ENCODE peak calls at places on chromosome 9, in six cellular contexts. U is GM23338, X is esophagus muscularis mucosa, J is omental fat pad, M is H9, N is chondrocyte. Z is an unnamed sample.

GRCh38 chr9:93813687-93814560 is 141.2 kb downstream of the BARX1 start:
- DNase-seq in N (no peak), J (no peak), M (peak), U (peak), X (peak), Z (no peak)

GRCh38 chr9:132797861-132798659 is 80.0 kb downstream of the AK8 start:
- DNase-seq in M (no peak), X (no peak), U (no peak), N (no peak), J (no peak), Z (peak)

GRCh38 chr9:79129865-79130480 is 441.8 kb upstream of the TLE4 start:
- DNase-seq in M (no peak), U (peak), N (no peak), J (no peak), X (no peak), Z (peak)

GRCh38 chr9:18173923-18174322 is 300.0 kb upstream of the ADAMTSL1 start:
- DNase-seq in N (no peak), M (no peak), U (no peak), J (no peak), X (no peak), Z (no peak)

GRCh38 chr9:133592731-133593409 is 16.3 kb downstream of the FAM163B start:
- DNase-seq in M (no peak), N (no peak), X (no peak), U (no peak), J (no peak), Z (no peak)

GRCh38 chr9:136552117-136552685 is 6.4 kb upstream of the NOTCH1 start:
- DNase-seq in X (no peak), J (no peak), N (no peak), M (no peak), U (peak), Z (peak)

GRCh38 chr9:114861273-114861672 is 55.4 kb upstream of the TNFSF15 start:
- DNase-seq in M (no peak), U (no peak), J (no peak), X (no peak), N (no peak), Z (no peak)

GRCh38 chr9:95570150-95570549 is 53.4 kb upstream of the PTCH1 start:
- DNase-seq in M (no peak), X (no peak), J (no peak), N (no peak), U (peak), Z (peak)

GRCh38 chr9:7338586-7339281 is 460.8 kb downstream of the DMAC1 start:
- DNase-seq in M (no peak), N (no peak), U (no peak), J (no peak), X (no peak), Z (no peak)

GRCh38 chr9:33139421-33140228 is 27.5 kb downstream of the B4GALT1 start:
- DNase-seq in U (no peak), X (no peak), M (no peak), N (no peak), J (no peak), Z (peak)

GRCh38 chr9:136061405-136061804 is 33.7 kb downstream of the NACC2 start:
- DNase-seq in M (no peak), J (no peak), X (no peak), U (no peak), N (no peak), Z (no peak)

GRCh38 chr9:10050016-10050415 is 562.8 kb downstream of the PTPRD start:
- DNase-seq in M (no peak), N (no peak), J (no peak), X (no peak), U (no peak), Z (peak)

GRCh38 chr9:93066978-93067603 is 8.6 kb downstream of the SUSD3 start:
- DNase-seq in X (no peak), J (no peak), N (no peak), U (no peak), M (no peak), Z (no peak)

GRCh38 chr9:82934949-82935348 is 128.0 kb downstream of the RASEF start:
- DNase-seq in U (peak), J (no peak), X (no peak), M (no peak), N (no peak), Z (peak)

GRCh38 chr9:114836769-114837168 is 30.9 kb upstream of the TNFSF15 start:
- DNase-seq in U (no peak), X (peak), J (no peak), N (no peak), M (no peak), Z (no peak)

GRCh38 chr9:37639109-37639748 is 11.5 kb upstream of the FRMPD1 start:
- DNase-seq in J (no peak), M (no peak), X (no peak), U (no peak), N (no peak), Z (peak)

GRCh38 chr9:101878734-101879133 is 140.3 kb upstream of the GRIN3A start:
- DNase-seq in X (no peak), M (no peak), U (no peak), N (no peak), J (no peak), Z (no peak)

GRCh38 chr9:14616188-14616982 is 76.8 kb downstream of the ZDHHC21 start:
- DNase-seq in N (no peak), J (no peak), M (no peak), X (no peak), U (peak), Z (peak)
- TF ChIP-seq CTCF in N (peak), J (no peak), M (peak), X (peak), U (peak), Z (peak)

GRCh38 chr9:124792257-124792975 is 15.5 kb downstream of the OLFML2A start:
- DNase-seq in M (no peak), U (no peak), X (no peak), N (no peak), J (no peak), Z (no peak)
- TF ChIP-seq CTCF in M (no peak), U (no peak), X (no peak), N (no peak), J (no peak), Z (no peak)

GRCh38 chr9:69744688-69745380 is 15.0 kb downstream of the PTAR1 start:
- DNase-seq in U (no peak), J (no peak), M (no peak), N (no peak), X (no peak), Z (no peak)

GRCh38 chr9:69743930-69744329 is 15.9 kb downstream of the PTAR1 start:
- DNase-seq in N (no peak), U (peak), M (no peak), J (no peak), X (no peak), Z (no peak)

GRCh38 chr9:69748304-69748703 is 11.5 kb downstream of the PTAR1 start:
- DNase-seq in M (no peak), U (no peak), J (no peak), N (no peak), X (no peak), Z (no peak)

GRCh38 chr9:69746859-69747560 is 12.8 kb downstream of the PTAR1 start:
- DNase-seq in M (no peak), X (no peak), U (no peak), J (no peak), N (no peak), Z (no peak)

DNA sequence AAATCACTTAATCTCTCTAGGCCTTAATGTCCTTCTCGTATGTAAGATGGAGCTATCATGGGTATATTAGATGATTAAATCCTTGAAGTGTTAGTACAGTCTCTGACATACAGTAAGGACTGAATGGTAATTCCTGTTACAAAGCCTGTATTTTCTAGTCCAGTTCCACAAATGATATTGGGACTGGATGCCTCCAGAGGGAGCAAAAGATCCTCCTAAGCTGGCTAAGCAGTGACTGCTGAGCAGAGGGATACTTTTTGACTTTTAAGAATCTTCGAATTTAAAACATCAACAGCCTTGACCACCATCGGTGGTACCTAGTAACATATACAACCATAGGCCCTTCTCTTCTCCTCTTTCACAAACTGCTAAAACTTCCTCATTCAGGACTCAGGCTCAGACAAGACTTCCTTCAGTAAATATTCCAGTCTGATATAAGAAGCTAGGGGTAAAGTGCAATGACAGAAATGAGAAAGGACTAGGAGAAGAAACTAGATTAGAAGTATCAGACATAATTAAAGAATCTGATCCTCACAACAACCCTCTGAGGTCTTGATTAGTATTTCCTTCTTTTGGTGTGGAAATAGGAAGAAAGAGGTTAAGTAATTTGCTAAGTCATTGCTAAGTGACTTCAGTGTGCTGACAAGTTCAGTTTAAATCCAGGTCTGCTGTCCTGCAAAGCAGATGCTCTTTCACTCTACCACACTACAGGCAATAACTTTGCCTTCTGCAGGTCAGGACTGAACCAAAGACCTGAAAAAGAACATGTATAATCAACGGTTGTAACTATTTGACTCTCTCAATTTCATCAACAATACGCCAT is 13.9 kb downstream of the PTAR1 start:
- DNase-seq in J (no peak), U (peak), N (no peak), M (no peak), X (no peak), Z (peak)
- TF ChIP-seq CTCF in J (no peak), U (peak), N (peak), M (peak), X (no peak), Z (peak)

GRCh38 chr9:129384138-129384886 is 206.3 kb upstream of the IER5L start:
- DNase-seq in M (no peak), N (peak), X (no peak), U (no peak), J (no peak), Z (no peak)

GRCh38 chr9:129382281-129383004 is 204.4 kb upstream of the IER5L start:
- DNase-seq in M (no peak), U (no peak), X (no peak), J (no peak), N (peak), Z (peak)

GRCh38 chr9:129383005-129383414 is 204.9 kb upstream of the IER5L start:
- DNase-seq in N (no peak), M (peak), J (no peak), X (no peak), U (peak), Z (no peak)

GRCh38 chr9:129384887-129385614 is 207.0 kb upstream of the IER5L start:
- DNase-seq in U (no peak), N (peak), M (no peak), X (no peak), J (no peak), Z (no peak)

DNA sequence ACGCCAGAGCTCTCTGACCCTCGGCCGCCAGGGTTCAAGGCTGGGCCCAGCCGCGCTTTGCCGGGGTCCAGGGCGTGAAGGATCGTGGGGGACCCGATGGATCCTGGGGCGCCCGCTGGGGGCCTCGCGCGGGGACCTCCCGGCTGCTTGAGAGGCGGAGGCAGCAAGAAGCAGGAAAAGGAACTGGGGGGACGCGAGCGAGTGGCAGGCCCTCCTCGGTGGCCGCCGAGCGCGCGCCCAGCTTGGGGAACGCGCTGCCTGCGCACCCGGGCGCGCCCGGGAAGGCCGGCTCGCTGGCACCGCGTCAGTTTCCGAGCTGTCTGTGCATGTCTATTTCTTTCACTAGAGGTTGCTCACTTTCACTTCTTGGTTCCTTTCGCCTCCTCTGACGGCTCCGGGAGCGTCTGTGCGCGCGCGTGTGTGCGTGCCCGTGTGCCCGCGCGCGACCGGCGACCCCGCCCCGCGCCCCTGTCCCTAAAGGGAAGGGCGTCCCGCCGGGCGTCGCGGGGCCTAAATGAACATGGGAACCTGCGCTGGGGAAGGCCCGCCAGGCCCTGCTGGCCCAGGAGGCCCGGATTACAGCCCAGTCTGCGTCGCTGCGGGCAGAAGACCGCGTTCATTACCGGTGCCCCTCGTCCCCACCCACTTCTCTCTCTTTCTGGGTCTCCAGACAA is 205.5 kb upstream of the IER5L start:
- DNase-seq in N (peak), M (peak), J (no peak), U (peak), X (no peak), Z (peak)
- TF ChIP-seq CTCF in N (peak), M (no peak), J (no peak), U (no peak), X (no peak), Z (no peak)

DNA sequence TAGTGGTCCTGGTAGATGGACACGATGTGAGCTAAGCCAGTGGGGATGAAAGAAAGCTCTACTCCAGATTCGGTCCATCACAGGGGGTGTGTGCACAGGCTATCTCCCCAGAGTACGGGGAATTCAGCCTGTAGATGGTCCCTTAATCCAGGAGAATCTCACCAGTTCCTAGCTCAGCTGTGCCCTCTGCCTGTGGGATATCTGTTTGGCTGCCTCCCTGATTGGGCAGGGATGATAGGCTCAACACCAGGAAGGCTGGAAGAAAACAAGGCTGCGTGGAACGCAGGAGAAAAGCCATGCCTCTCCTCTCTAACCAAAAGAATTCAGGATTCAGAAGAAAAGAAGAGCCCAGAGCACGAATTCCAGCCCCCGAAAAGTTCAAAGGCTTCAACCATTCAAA is 40.9 kb downstream of the VLDLR start:
- DNase-seq in X (no peak), U (peak), J (no peak), M (peak), N (no peak), Z (no peak)
- TF ChIP-seq CTCF in X (no peak), U (peak), J (no peak), M (peak), N (peak), Z (no peak)

GRCh38 chr9:80605129-80605528 is 1033.4 kb downstream of the TLE4 start:
- DNase-seq in J (no peak), M (no peak), N (no peak), U (peak), X (no peak), Z (peak)
- TF ChIP-seq CTCF in J (no peak), M (peak), N (peak), U (peak), X (peak), Z (peak)

GRCh38 chr9:69805962-69806633 is 14.5 kb upstream of the CFAP95 start:
- DNase-seq in N (no peak), U (no peak), M (no peak), J (no peak), X (no peak), Z (no peak)
- TF ChIP-seq CTCF in N (no peak), U (no peak), M (no peak), J (no peak), X (no peak), Z (no peak)

GRCh38 chr9:123059472-123060220 is 26.2 kb downstream of the GPR21 start:
- DNase-seq in M (no peak), U (no peak), X (no peak), J (no peak), N (no peak), Z (no peak)

GRCh38 chr9:123063172-123063508 is 29.7 kb downstream of the GPR21 start:
- DNase-seq in U (no peak), M (no peak), N (no peak), J (no peak), X (no peak), Z (peak)

GRCh38 chr9:123058834-123059233 is 25.4 kb downstream of the GPR21 start:
- DNase-seq in J (no peak), X (no peak), U (no peak), M (no peak), N (no peak), Z (no peak)

GRCh38 chr9:123062306-123063171 is 29.1 kb downstream of the GPR21 start:
- DNase-seq in M (no peak), N (no peak), J (no peak), X (no peak), U (no peak), Z (no peak)

DNA sequence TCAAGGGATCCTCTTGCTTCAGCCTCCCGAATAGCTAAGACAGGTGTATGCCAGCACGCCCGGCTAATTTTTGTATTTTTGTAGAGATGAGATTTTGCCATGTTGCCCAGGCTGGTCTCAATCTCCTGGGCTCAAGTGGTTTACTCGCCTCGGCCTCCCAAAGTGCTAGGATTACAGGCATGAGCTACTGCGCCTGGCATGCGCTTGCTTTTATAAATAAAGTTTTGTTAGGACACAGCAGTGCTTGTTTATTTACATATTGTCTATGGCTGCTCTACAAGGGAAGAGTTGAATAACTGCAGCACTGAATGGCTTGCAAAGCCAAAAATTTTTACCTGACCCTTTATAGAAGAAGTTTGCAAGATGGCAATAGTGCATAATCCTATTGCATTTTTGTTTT is 27.7 kb downstream of the GPR21 start:
- DNase-seq in N (no peak), J (no peak), M (no peak), U (no peak), X (no peak), Z (no peak)
- TF ChIP-seq CTCF in N (no peak), J (no peak), M (no peak), U (no peak), X (no peak), Z (no peak)

GRCh38 chr9:128809831-128810230 is 8.5 kb upstream of the ENDOG start:
- DNase-seq in N (no peak), J (no peak), X (no peak), U (peak), M (no peak), Z (no peak)

GRCh38 chr9:128808543-128808942 is 9.8 kb upstream of the ENDOG start:
- DNase-seq in X (no peak), M (no peak), U (no peak), J (no peak), N (no peak), Z (no peak)

GRCh38 chr9:128809036-128809599 is 9.2 kb upstream of the ENDOG start:
- DNase-seq in X (no peak), U (no peak), J (no peak), N (no peak), M (no peak), Z (no peak)

GRCh38 chr9:128805661-128806060 is 12.6 kb upstream of the ENDOG start:
- DNase-seq in N (no peak), U (no peak), X (no peak), J (no peak), M (no peak), Z (no peak)

DNA sequence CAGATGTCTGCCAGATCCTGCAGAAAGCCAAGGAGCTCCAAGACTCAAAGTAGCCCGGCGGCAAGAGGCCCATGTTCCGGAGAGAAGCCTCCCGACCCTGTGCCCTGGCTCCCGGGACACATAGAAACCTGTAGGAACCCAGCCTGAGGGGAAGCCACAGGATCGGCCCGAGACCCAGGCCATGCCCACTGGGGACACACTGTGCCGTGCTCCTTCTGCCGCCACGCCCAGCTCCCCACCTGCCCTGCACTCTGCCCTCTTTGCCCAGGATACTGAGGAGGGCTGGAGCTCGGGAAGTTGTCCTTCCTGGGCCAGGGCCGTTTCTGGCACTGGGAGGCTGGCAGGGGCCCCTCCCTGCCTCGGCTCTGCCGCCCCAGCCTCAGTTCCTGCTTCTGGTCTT is 10.5 kb upstream of the ENDOG start:
- DNase-seq in N (no peak), U (no peak), J (no peak), X (no peak), M (no peak), Z (no peak)
- TF ChIP-seq CTCF in N (no peak), U (no peak), J (no peak), X (no peak), M (no peak), Z (no peak)